ENCODE peak calls at places on chromosomes 13 and 19, in four cellular contexts. One of them, this sample, is unnamed.

GRCh38 chr13:20411638-20412342 is 113.9 kb downstream of the CRYL1 start:
- DNase-seq in tibial nerve: no peak
- DNase-seq in iPS DF 6.9: no peak
- DNase-seq in GM23248: no peak
- DNase-seq in this sample: no peak

GRCh38 chr13:110638253-110638652 is 22.9 kb downstream of the NAXD start:
- DNase-seq in tibial nerve: no peak
- DNase-seq in iPS DF 6.9: no peak
- DNase-seq in GM23248: no peak
- DNase-seq in this sample: no peak

GRCh38 chr13:30341815-30342570 is 34.6 kb upstream of the KATNAL1 start:
- DNase-seq in tibial nerve: peak; percentile 83
- DNase-seq in iPS DF 6.9: no peak
- DNase-seq in GM23248: peak; percentile 99
- DNase-seq in this sample: no peak

GRCh38 chr13:31638577-31638976 is 100.7 kb upstream of the RXFP2 start:
- DNase-seq in tibial nerve: no peak
- DNase-seq in iPS DF 6.9: no peak
- DNase-seq in GM23248: peak; percentile 94
- DNase-seq in this sample: no peak

GRCh38 chr19:5091576-5092215 is 122.8 kb downstream of the KDM4B start:
- DNase-seq in tibial nerve: peak; percentile 41
- DNase-seq in iPS DF 6.9: no peak
- DNase-seq in GM23248: peak; percentile 10
- DNase-seq in this sample: no peak

GRCh38 chr19:6059996-6060599 is 50.2 kb downstream of the RFX2 start:
- DNase-seq in tibial nerve: no peak
- DNase-seq in iPS DF 6.9: no peak
- DNase-seq in GM23248: no peak
- DNase-seq in this sample: no peak

GRCh38 chr19:13847033-13847899 is 29.7 kb upstream of the NANOS3 start:
- DNase-seq in tibial nerve: peak; percentile 90
- DNase-seq in iPS DF 6.9: no peak
- DNase-seq in GM23248: peak; percentile 98
- DNase-seq in this sample: peak; percentile 74

GRCh38 chr19:28727133-28727834 is 485.7 kb downstream of the UQCRFS1 start:
- DNase-seq in tibial nerve: no peak
- DNase-seq in iPS DF 6.9: peak; percentile 29
- DNase-seq in GM23248: peak; percentile 32
- DNase-seq in this sample: no peak

GRCh38 chr13:21164631-21165030 is 11.7 kb downstream of the SKA3 start:
- DNase-seq in tibial nerve: no peak
- DNase-seq in iPS DF 6.9: no peak
- DNase-seq in GM23248: peak; percentile 13
- DNase-seq in this sample: no peak

GRCh38 chr19:19578241-19578640 is 40.2 kb downstream of the CILP2 start:
- DNase-seq in tibial nerve: no peak
- DNase-seq in iPS DF 6.9: no peak
- DNase-seq in GM23248: no peak
- DNase-seq in this sample: no peak

GRCh38 chr13:109729031-109729870 is 57.1 kb downstream of the IRS2 start:
- DNase-seq in tibial nerve: no peak
- DNase-seq in iPS DF 6.9: no peak
- DNase-seq in GM23248: peak; percentile 14
- DNase-seq in this sample: no peak

GRCh38 chr13:72050251-72050650 is 183.2 kb upstream of the DACH1 start:
- DNase-seq in tibial nerve: no peak
- DNase-seq in iPS DF 6.9: no peak
- DNase-seq in GM23248: no peak
- DNase-seq in this sample: no peak

GRCh38 chr19:32673573-32673972 is 1.4 kb downstream of the ANKRD27 start:
- DNase-seq in tibial nerve: no peak
- DNase-seq in iPS DF 6.9: no peak
- DNase-seq in GM23248: no peak
- DNase-seq in this sample: no peak

GRCh38 chr13:106133025-106133424 is 402.4 kb downstream of the EFNB2 start:
- DNase-seq in tibial nerve: no peak
- DNase-seq in iPS DF 6.9: no peak
- DNase-seq in GM23248: peak; percentile 78
- DNase-seq in this sample: no peak

GRCh38 chr13:30477346-30478235 is 11.9 kb upstream of the HMGB1 start:
- DNase-seq in tibial nerve: no peak
- DNase-seq in iPS DF 6.9: no peak
- DNase-seq in GM23248: no peak
- DNase-seq in this sample: no peak

GRCh38 chr19:16888629-16889371 is at the start of gene F2RL3:
- DNase-seq in tibial nerve: no peak
- DNase-seq in iPS DF 6.9: no peak
- DNase-seq in GM23248: peak; percentile 23
- DNase-seq in this sample: no peak

GRCh38 chr19:3375221-3376088 is 9.1 kb downstream of the NFIC start:
- DNase-seq in tibial nerve: peak; percentile 86
- DNase-seq in iPS DF 6.9: no peak
- DNase-seq in GM23248: peak; percentile 63
- DNase-seq in this sample: no peak

GRCh38 chr19:6632002-6632621 is 37.8 kb downstream of the TNFSF14 start:
- DNase-seq in tibial nerve: peak; percentile 98
- DNase-seq in iPS DF 6.9: peak; percentile 52
- DNase-seq in GM23248: peak; percentile 75
- DNase-seq in this sample: peak; percentile 71

GRCh38 chr13:48501705-48502104 is 31.2 kb downstream of the RCBTB2 start:
- DNase-seq in tibial nerve: no peak
- DNase-seq in iPS DF 6.9: no peak
- DNase-seq in GM23248: no peak
- DNase-seq in this sample: no peak

GRCh38 chr19:19217110-19217509 is 5.4 kb downstream of the NCAN start:
- DNase-seq in tibial nerve: no peak
- DNase-seq in iPS DF 6.9: no peak
- DNase-seq in GM23248: peak; percentile 26
- DNase-seq in this sample: no peak

GRCh38 chr13:29858231-29858630 is 7.8 kb upstream of the UBL3 start:
- DNase-seq in tibial nerve: no peak
- DNase-seq in iPS DF 6.9: no peak
- DNase-seq in GM23248: peak; percentile 62
- DNase-seq in this sample: no peak

GRCh38 chr13:25678398-25678797 is 306.6 kb downstream of the ATP8A2 start:
- DNase-seq in tibial nerve: no peak
- DNase-seq in iPS DF 6.9: no peak
- DNase-seq in GM23248: no peak
- DNase-seq in this sample: no peak

GRCh38 chr19:2327773-2328400 is 499 bp downstream of the LSM7 start:
- DNase-seq in tibial nerve: peak; percentile 19
- DNase-seq in iPS DF 6.9: no peak
- DNase-seq in GM23248: peak; percentile 76
- DNase-seq in this sample: peak; percentile 63

GRCh38 chr13:76928456-76928855 is 19.9 kb upstream of the ACOD1 start:
- DNase-seq in tibial nerve: no peak
- DNase-seq in iPS DF 6.9: no peak
- DNase-seq in GM23248: peak; percentile 29
- DNase-seq in this sample: no peak

GRCh38 chr19:19022380-19022961 is 10.8 kb downstream of the SUGP2 start:
- DNase-seq in tibial nerve: no peak
- DNase-seq in iPS DF 6.9: no peak
- DNase-seq in GM23248: no peak
- DNase-seq in this sample: no peak

GRCh38 chr19:1243768-1244692 is 2.5 kb downstream of the ATP5F1D start:
- DNase-seq in tibial nerve: peak; percentile 75
- DNase-seq in iPS DF 6.9: no peak
- DNase-seq in GM23248: peak; percentile 94
- DNase-seq in this sample: no peak

GRCh38 chr19:1244693-1245451 is 3.3 kb downstream of the ATP5F1D start:
- DNase-seq in tibial nerve: no peak
- DNase-seq in iPS DF 6.9: no peak
- DNase-seq in GM23248: peak; percentile 65
- DNase-seq in this sample: no peak

GRCh38 chr19:1245468-1245867 is 2.9 kb upstream of the MIDN start:
- DNase-seq in tibial nerve: no peak
- DNase-seq in iPS DF 6.9: no peak
- DNase-seq in GM23248: no peak
- DNase-seq in this sample: no peak

GRCh38 chr19:1247747-1248453 is 483 bp upstream of the MIDN start:
- DNase-seq in tibial nerve: no peak
- DNase-seq in iPS DF 6.9: no peak
- DNase-seq in GM23248: peak; percentile 87
- DNase-seq in this sample: no peak

DNA sequence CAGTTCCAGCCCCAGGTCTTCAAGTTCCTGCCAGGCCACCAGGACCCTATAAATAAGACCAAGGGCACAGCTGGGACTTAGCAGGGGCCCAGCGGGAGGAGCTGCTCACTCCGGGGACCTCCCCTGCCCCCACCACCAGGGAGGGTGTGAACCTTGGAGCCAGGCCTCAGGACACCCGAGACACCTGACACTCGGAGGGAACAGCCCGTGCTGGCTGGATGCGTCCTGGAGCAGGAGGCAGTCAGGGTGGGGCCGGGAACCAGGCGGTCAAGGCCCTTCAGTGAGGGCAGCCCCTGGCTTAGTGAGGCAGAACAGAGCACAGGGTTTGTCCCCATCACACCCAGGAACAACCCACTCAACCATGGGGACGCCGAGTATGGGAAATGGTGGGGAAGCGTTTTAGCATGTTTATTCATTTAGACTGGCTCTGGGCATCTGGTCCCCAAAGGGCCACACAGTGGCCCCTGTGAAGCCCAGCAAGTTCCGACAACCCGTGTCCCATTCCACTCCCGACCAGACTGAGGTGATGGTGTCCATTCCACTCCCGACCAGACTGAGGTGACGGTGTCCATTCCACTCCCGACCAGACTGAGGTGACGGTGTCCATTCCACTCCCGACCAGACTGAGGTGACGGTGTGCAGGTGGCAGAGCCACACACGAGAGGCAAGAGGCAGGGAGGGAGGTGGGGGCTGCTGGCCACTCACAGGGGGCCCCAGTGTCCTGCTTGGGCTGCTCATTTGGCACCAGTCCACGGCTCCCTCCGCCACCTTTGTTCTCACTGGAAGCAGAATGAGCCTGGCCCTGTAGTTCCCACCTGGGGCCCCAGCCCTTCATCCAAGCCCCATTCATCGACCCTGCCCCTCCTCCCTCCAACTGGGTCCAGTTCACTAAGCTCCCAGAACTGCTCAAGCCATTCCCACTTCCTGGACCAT is 2.2 kb upstream of the MIDN start:
- DNase-seq in tibial nerve: no peak
- DNase-seq in iPS DF 6.9: no peak
- DNase-seq in GM23248: no peak
- DNase-seq in this sample: no peak
- H3K27ac ChIP-seq in tibial nerve: peak overlapping the region; percentile 99
- H3K27ac ChIP-seq in iPS DF 6.9: no peak overlapping the region
- H3K27ac ChIP-seq in GM23248: no peak overlapping the region
- H3K27ac ChIP-seq in this sample: peak overlapping the region; percentile 36

GRCh38 chr19:30449191-30449590 is 77.0 kb downstream of the ZNF536 start:
- DNase-seq in tibial nerve: no peak
- DNase-seq in iPS DF 6.9: no peak
- DNase-seq in GM23248: peak; percentile 46
- DNase-seq in this sample: no peak
- H3K4me3 ChIP-seq in tibial nerve: peak overlapping the region; percentile 48
- H3K4me3 ChIP-seq in iPS DF 6.9: no peak overlapping the region
- H3K4me3 ChIP-seq in GM23248: peak overlapping the region; percentile 13
- H3K4me3 ChIP-seq in this sample: no peak overlapping the region

GRCh38 chr13:113880651-113881611 is 17.1 kb upstream of the GAS6 start:
- DNase-seq in tibial nerve: no peak
- DNase-seq in iPS DF 6.9: no peak
- DNase-seq in GM23248: no peak
- DNase-seq in this sample: no peak
- H3K27ac ChIP-seq in tibial nerve: no peak overlapping the region
- H3K27ac ChIP-seq in iPS DF 6.9: no peak overlapping the region
- H3K27ac ChIP-seq in GM23248: no peak overlapping the region
- H3K27ac ChIP-seq in this sample: no peak overlapping the region

GRCh38 chr13:90445179-90445578 is 902.3 kb upstream of the MIR17HG start:
- DNase-seq in tibial nerve: no peak
- DNase-seq in iPS DF 6.9: no peak
- DNase-seq in GM23248: peak; percentile 93
- DNase-seq in this sample: no peak
- H3K4me3 ChIP-seq in tibial nerve: no peak overlapping the region
- H3K4me3 ChIP-seq in iPS DF 6.9: no peak overlapping the region
- H3K4me3 ChIP-seq in GM23248: no peak overlapping the region
- H3K4me3 ChIP-seq in this sample: no peak overlapping the region

DNA sequence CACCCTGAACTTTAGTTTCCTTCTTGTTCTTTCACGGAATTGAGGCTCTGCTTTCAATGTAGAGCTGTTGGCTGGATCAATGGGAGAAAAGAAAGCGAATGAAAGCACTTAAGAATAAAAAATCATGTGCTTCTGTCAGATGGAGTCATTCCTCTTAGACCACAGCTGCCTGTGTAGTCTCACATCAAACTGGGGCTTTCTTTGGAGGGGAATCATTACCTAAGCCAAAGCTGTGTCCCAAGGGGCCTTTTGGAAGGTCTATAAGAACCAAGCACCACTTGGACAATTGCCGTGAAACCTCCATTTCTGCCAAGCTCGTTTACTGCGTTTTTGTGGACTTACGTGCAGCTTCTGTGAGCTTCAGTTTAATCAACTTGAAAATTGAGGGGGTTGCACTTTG is 44.2 kb upstream of the RNF113B start:
- DNase-seq in tibial nerve: no peak
- DNase-seq in iPS DF 6.9: no peak
- DNase-seq in GM23248: no peak
- DNase-seq in this sample: no peak
- H3K27ac ChIP-seq in tibial nerve: no peak overlapping the region
- H3K27ac ChIP-seq in iPS DF 6.9: no peak overlapping the region
- H3K27ac ChIP-seq in GM23248: no peak overlapping the region
- H3K27ac ChIP-seq in this sample: peak overlapping the region; percentile 44

GRCh38 chr13:67075239-67075638 is 154.9 kb downstream of the PCDH9 start:
- DNase-seq in tibial nerve: no peak
- DNase-seq in iPS DF 6.9: no peak
- DNase-seq in GM23248: no peak
- DNase-seq in this sample: no peak
- H3K4me3 ChIP-seq in tibial nerve: no peak overlapping the region
- H3K4me3 ChIP-seq in iPS DF 6.9: no peak overlapping the region
- H3K4me3 ChIP-seq in GM23248: no peak overlapping the region
- H3K4me3 ChIP-seq in this sample: no peak overlapping the region